ENCODE peak calls at places on chromosome 3, in ten cellular contexts. One of them, this sample, is unnamed. For H3K9me3 and H3K4me1, the result is how much of the 10 kb centered on the place peaks cover.

GRCh38 chr3:127699946-127700300 is 27.2 kb downstream of the ABTB1 start:
- DNase-seq in cardiac muscle cell: no peak
- DNase-seq in RWPE2: no peak
- DNase-seq in heart left ventricle: no peak
- DNase-seq in tibial artery: no peak
- DNase-seq in prostate gland: no peak
- DNase-seq in lower lobe of right lung: no peak
- DNase-seq in IMR-90: no peak
- DNase-seq in psoas muscle: no peak
- DNase-seq in naive thymus-derived CD4-positive, alpha-beta T cell: no peak
- DNase-seq in this sample: no peak

GRCh38 chr3:36677331-36678007 is 86.9 kb downstream of the DCLK3 start:
- DNase-seq in heart left ventricle: no peak
- DNase-seq in lower lobe of right lung: no peak
- DNase-seq in prostate gland: no peak
- DNase-seq in psoas muscle: no peak
- DNase-seq in naive thymus-derived CD4-positive, alpha-beta T cell: no peak
- DNase-seq in cardiac muscle cell: no peak
- DNase-seq in RWPE2: no peak
- DNase-seq in tibial artery: no peak
- DNase-seq in IMR-90: peak
- DNase-seq in this sample: no peak

GRCh38 chr3:48695113-48695753 is 9.5 kb upstream of the NCKIPSD start:
- DNase-seq in cardiac muscle cell: no peak
- DNase-seq in prostate gland: peak
- DNase-seq in IMR-90: peak
- DNase-seq in RWPE2: no peak
- DNase-seq in naive thymus-derived CD4-positive, alpha-beta T cell: no peak
- DNase-seq in tibial artery: peak
- DNase-seq in psoas muscle: peak
- DNase-seq in heart left ventricle: peak
- DNase-seq in lower lobe of right lung: no peak
- DNase-seq in this sample: peak

GRCh38 chr3:78791745-78792144 is 976.1 kb downstream of the ROBO1 start:
- DNase-seq in psoas muscle: no peak
- DNase-seq in naive thymus-derived CD4-positive, alpha-beta T cell: no peak
- DNase-seq in heart left ventricle: no peak
- DNase-seq in RWPE2: no peak
- DNase-seq in lower lobe of right lung: no peak
- DNase-seq in tibial artery: no peak
- DNase-seq in prostate gland: no peak
- DNase-seq in cardiac muscle cell: no peak
- DNase-seq in IMR-90: no peak
- DNase-seq in this sample: no peak

GRCh38 chr3:177931346-177931745 is 604.9 kb upstream of the KCNMB2 start:
- DNase-seq in cardiac muscle cell: no peak
- DNase-seq in RWPE2: no peak
- DNase-seq in naive thymus-derived CD4-positive, alpha-beta T cell: no peak
- DNase-seq in heart left ventricle: no peak
- DNase-seq in lower lobe of right lung: no peak
- DNase-seq in psoas muscle: no peak
- DNase-seq in IMR-90: no peak
- DNase-seq in prostate gland: no peak
- DNase-seq in tibial artery: no peak
- DNase-seq in this sample: no peak

GRCh38 chr3:39961404-39961693 is 151.9 kb downstream of the MYRIP start:
- DNase-seq in prostate gland: no peak
- DNase-seq in heart left ventricle: no peak
- DNase-seq in psoas muscle: no peak
- DNase-seq in tibial artery: no peak
- DNase-seq in IMR-90: no peak
- DNase-seq in lower lobe of right lung: no peak
- DNase-seq in RWPE2: no peak
- DNase-seq in cardiac muscle cell: no peak
- DNase-seq in naive thymus-derived CD4-positive, alpha-beta T cell: no peak
- DNase-seq in this sample: no peak

GRCh38 chr3:25479727-25480010 is 51.6 kb downstream of the RARB start:
- DNase-seq in IMR-90: no peak
- DNase-seq in prostate gland: no peak
- DNase-seq in RWPE2: no peak
- DNase-seq in psoas muscle: no peak
- DNase-seq in lower lobe of right lung: no peak
- DNase-seq in naive thymus-derived CD4-positive, alpha-beta T cell: no peak
- DNase-seq in cardiac muscle cell: no peak
- DNase-seq in tibial artery: no peak
- DNase-seq in heart left ventricle: no peak
- DNase-seq in this sample: no peak

GRCh38 chr3:189830401-189830800 is 199.2 kb downstream of the TP63 start:
- DNase-seq in cardiac muscle cell: no peak
- DNase-seq in IMR-90: no peak
- DNase-seq in lower lobe of right lung: no peak
- DNase-seq in heart left ventricle: no peak
- DNase-seq in tibial artery: no peak
- DNase-seq in naive thymus-derived CD4-positive, alpha-beta T cell: no peak
- DNase-seq in prostate gland: no peak
- DNase-seq in psoas muscle: no peak
- DNase-seq in RWPE2: no peak
- DNase-seq in this sample: no peak

GRCh38 chr3:2098398-2099027 is at the start of gene CNTN4:
- DNase-seq in tibial artery: peak
- DNase-seq in psoas muscle: peak
- DNase-seq in prostate gland: peak
- DNase-seq in IMR-90: no peak
- DNase-seq in lower lobe of right lung: peak
- DNase-seq in cardiac muscle cell: peak
- DNase-seq in heart left ventricle: peak
- DNase-seq in naive thymus-derived CD4-positive, alpha-beta T cell: no peak
- DNase-seq in RWPE2: no peak
- DNase-seq in this sample: no peak

GRCh38 chr3:127440384-127440783 is 150.1 kb downstream of the TPRA1 start:
- DNase-seq in naive thymus-derived CD4-positive, alpha-beta T cell: no peak
- DNase-seq in cardiac muscle cell: no peak
- DNase-seq in psoas muscle: no peak
- DNase-seq in lower lobe of right lung: no peak
- DNase-seq in prostate gland: no peak
- DNase-seq in RWPE2: peak
- DNase-seq in tibial artery: no peak
- DNase-seq in heart left ventricle: no peak
- DNase-seq in IMR-90: no peak
- DNase-seq in this sample: no peak

GRCh38 chr3:128568602-128569490 is 75.8 kb upstream of the GATA2 start:
- DNase-seq in psoas muscle: no peak
- DNase-seq in heart left ventricle: no peak
- DNase-seq in RWPE2: no peak
- DNase-seq in prostate gland: no peak
- DNase-seq in lower lobe of right lung: no peak
- DNase-seq in naive thymus-derived CD4-positive, alpha-beta T cell: no peak
- DNase-seq in tibial artery: peak
- DNase-seq in cardiac muscle cell: no peak
- DNase-seq in IMR-90: no peak
- DNase-seq in this sample: no peak

DNA sequence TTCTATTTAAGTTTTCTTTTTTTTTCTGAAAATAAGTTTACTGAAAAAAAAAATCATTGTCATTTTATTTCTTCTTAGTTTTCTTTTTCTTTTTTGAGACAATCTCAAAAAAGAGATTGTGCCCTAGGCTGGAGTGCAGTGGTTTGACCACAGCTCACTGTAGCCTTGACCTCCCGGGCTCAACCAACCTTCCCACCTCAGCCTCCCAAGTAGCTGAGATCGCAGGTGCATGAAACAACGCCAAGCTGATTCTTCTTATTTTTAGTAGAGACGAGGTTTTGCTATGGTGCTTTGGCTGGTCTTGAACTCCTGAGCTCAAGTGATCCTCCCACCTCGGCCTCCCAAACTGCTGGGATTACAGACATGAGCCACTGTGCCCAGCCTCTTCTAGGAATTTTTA is 65.7 kb upstream of the OSTN start:
- DNase-seq in prostate gland: no peak
- DNase-seq in psoas muscle: no peak
- DNase-seq in naive thymus-derived CD4-positive, alpha-beta T cell: no peak
- DNase-seq in lower lobe of right lung: no peak
- DNase-seq in IMR-90: no peak
- DNase-seq in RWPE2: no peak
- DNase-seq in tibial artery: no peak
- DNase-seq in heart left ventricle: no peak
- DNase-seq in cardiac muscle cell: no peak
- DNase-seq in this sample: no peak
- H3K9me3 ChIP-seq in prostate gland: under half
- H3K9me3 ChIP-seq in psoas muscle: under half
- H3K9me3 ChIP-seq in naive thymus-derived CD4-positive, alpha-beta T cell: under half
- H3K9me3 ChIP-seq in lower lobe of right lung: under half
- H3K9me3 ChIP-seq in IMR-90: under half
- H3K9me3 ChIP-seq in RWPE2: under half
- H3K9me3 ChIP-seq in tibial artery: under half
- H3K9me3 ChIP-seq in heart left ventricle: under half
- H3K9me3 ChIP-seq in cardiac muscle cell: under half
- H3K9me3 ChIP-seq in this sample: under half

GRCh38 chr3:4839278-4839677 is 140.0 kb upstream of the BHLHE40 start:
- DNase-seq in IMR-90: no peak
- DNase-seq in naive thymus-derived CD4-positive, alpha-beta T cell: no peak
- DNase-seq in tibial artery: no peak
- DNase-seq in prostate gland: no peak
- DNase-seq in lower lobe of right lung: no peak
- DNase-seq in psoas muscle: no peak
- DNase-seq in heart left ventricle: no peak
- DNase-seq in cardiac muscle cell: no peak
- DNase-seq in RWPE2: no peak
- DNase-seq in this sample: no peak
- H3K4me1 ChIP-seq in IMR-90: under half
- H3K4me1 ChIP-seq in naive thymus-derived CD4-positive, alpha-beta T cell: under half
- H3K4me1 ChIP-seq in tibial artery: under half
- H3K4me1 ChIP-seq in prostate gland: under half
- H3K4me1 ChIP-seq in lower lobe of right lung: under half
- H3K4me1 ChIP-seq in psoas muscle: under half
- H3K4me1 ChIP-seq in heart left ventricle: under half
- H3K4me1 ChIP-seq in cardiac muscle cell: under half
- H3K4me1 ChIP-seq in RWPE2: under half
- H3K4me1 ChIP-seq in this sample: under half

GRCh38 chr3:166447513-166447912 is 610.3 kb upstream of the BCHE start:
- DNase-seq in cardiac muscle cell: no peak
- DNase-seq in psoas muscle: no peak
- DNase-seq in IMR-90: no peak
- DNase-seq in lower lobe of right lung: no peak
- DNase-seq in naive thymus-derived CD4-positive, alpha-beta T cell: no peak
- DNase-seq in heart left ventricle: no peak
- DNase-seq in prostate gland: no peak
- DNase-seq in RWPE2: no peak
- DNase-seq in tibial artery: no peak
- DNase-seq in this sample: no peak

GRCh38 chr3:166446986-166447385 is 609.8 kb upstream of the BCHE start:
- DNase-seq in RWPE2: no peak
- DNase-seq in IMR-90: peak
- DNase-seq in prostate gland: no peak
- DNase-seq in naive thymus-derived CD4-positive, alpha-beta T cell: no peak
- DNase-seq in heart left ventricle: no peak
- DNase-seq in psoas muscle: no peak
- DNase-seq in cardiac muscle cell: no peak
- DNase-seq in lower lobe of right lung: no peak
- DNase-seq in tibial artery: no peak
- DNase-seq in this sample: no peak

GRCh38 chr3:166444756-166445155 is 607.5 kb upstream of the BCHE start:
- DNase-seq in heart left ventricle: no peak
- DNase-seq in prostate gland: peak
- DNase-seq in lower lobe of right lung: no peak
- DNase-seq in psoas muscle: no peak
- DNase-seq in IMR-90: peak
- DNase-seq in naive thymus-derived CD4-positive, alpha-beta T cell: no peak
- DNase-seq in cardiac muscle cell: no peak
- DNase-seq in RWPE2: peak
- DNase-seq in tibial artery: no peak
- DNase-seq in this sample: peak

GRCh38 chr3:166445865-166446264 is 608.6 kb upstream of the BCHE start:
- DNase-seq in tibial artery: no peak
- DNase-seq in prostate gland: no peak
- DNase-seq in psoas muscle: no peak
- DNase-seq in IMR-90: peak
- DNase-seq in heart left ventricle: no peak
- DNase-seq in RWPE2: no peak
- DNase-seq in lower lobe of right lung: no peak
- DNase-seq in cardiac muscle cell: no peak
- DNase-seq in naive thymus-derived CD4-positive, alpha-beta T cell: no peak
- DNase-seq in this sample: no peak

GRCh38 chr3:166446291-166446690 is 609.1 kb upstream of the BCHE start:
- DNase-seq in cardiac muscle cell: no peak
- DNase-seq in lower lobe of right lung: no peak
- DNase-seq in psoas muscle: no peak
- DNase-seq in tibial artery: no peak
- DNase-seq in RWPE2: peak
- DNase-seq in heart left ventricle: no peak
- DNase-seq in prostate gland: no peak
- DNase-seq in naive thymus-derived CD4-positive, alpha-beta T cell: no peak
- DNase-seq in IMR-90: peak
- DNase-seq in this sample: no peak
- H3K4me3 ChIP-seq in cardiac muscle cell: no peak
- H3K4me3 ChIP-seq in lower lobe of right lung: no peak
- H3K4me3 ChIP-seq in psoas muscle: no peak
- H3K4me3 ChIP-seq in tibial artery: no peak
- H3K4me3 ChIP-seq in RWPE2: no peak
- H3K4me3 ChIP-seq in heart left ventricle: no peak
- H3K4me3 ChIP-seq in prostate gland: no peak
- H3K4me3 ChIP-seq in naive thymus-derived CD4-positive, alpha-beta T cell: no peak
- H3K4me3 ChIP-seq in IMR-90: no peak
- H3K4me3 ChIP-seq in this sample: no peak

GRCh38 chr3:44984335-44984734 is 8.3 kb downstream of the EXOSC7 start:
- DNase-seq in psoas muscle: no peak
- DNase-seq in prostate gland: no peak
- DNase-seq in tibial artery: no peak
- DNase-seq in cardiac muscle cell: no peak
- DNase-seq in IMR-90: no peak
- DNase-seq in lower lobe of right lung: no peak
- DNase-seq in RWPE2: no peak
- DNase-seq in naive thymus-derived CD4-positive, alpha-beta T cell: no peak
- DNase-seq in heart left ventricle: no peak
- DNase-seq in this sample: no peak

GRCh38 chr3:44981751-44982150 is 5.7 kb downstream of the EXOSC7 start:
- DNase-seq in lower lobe of right lung: no peak
- DNase-seq in psoas muscle: no peak
- DNase-seq in tibial artery: no peak
- DNase-seq in RWPE2: no peak
- DNase-seq in IMR-90: no peak
- DNase-seq in heart left ventricle: no peak
- DNase-seq in cardiac muscle cell: no peak
- DNase-seq in naive thymus-derived CD4-positive, alpha-beta T cell: peak
- DNase-seq in prostate gland: no peak
- DNase-seq in this sample: no peak

GRCh38 chr3:44982817-44983216 is 6.8 kb downstream of the EXOSC7 start:
- DNase-seq in tibial artery: no peak
- DNase-seq in psoas muscle: no peak
- DNase-seq in cardiac muscle cell: no peak
- DNase-seq in IMR-90: no peak
- DNase-seq in prostate gland: no peak
- DNase-seq in heart left ventricle: no peak
- DNase-seq in lower lobe of right lung: no peak
- DNase-seq in naive thymus-derived CD4-positive, alpha-beta T cell: no peak
- DNase-seq in RWPE2: no peak
- DNase-seq in this sample: no peak

GRCh38 chr3:44981220-44981619 is 5.2 kb downstream of the EXOSC7 start:
- DNase-seq in prostate gland: no peak
- DNase-seq in heart left ventricle: no peak
- DNase-seq in IMR-90: peak
- DNase-seq in psoas muscle: no peak
- DNase-seq in naive thymus-derived CD4-positive, alpha-beta T cell: peak
- DNase-seq in tibial artery: no peak
- DNase-seq in RWPE2: no peak
- DNase-seq in cardiac muscle cell: no peak
- DNase-seq in lower lobe of right lung: no peak
- DNase-seq in this sample: no peak

GRCh38 chr3:44983413-44984040 is 7.5 kb downstream of the EXOSC7 start:
- DNase-seq in cardiac muscle cell: peak
- DNase-seq in prostate gland: peak
- DNase-seq in RWPE2: no peak
- DNase-seq in heart left ventricle: no peak
- DNase-seq in tibial artery: no peak
- DNase-seq in lower lobe of right lung: no peak
- DNase-seq in psoas muscle: no peak
- DNase-seq in IMR-90: no peak
- DNase-seq in naive thymus-derived CD4-positive, alpha-beta T cell: no peak
- DNase-seq in this sample: no peak
- H3K9me3 ChIP-seq in cardiac muscle cell: under half
- H3K9me3 ChIP-seq in prostate gland: under half
- H3K9me3 ChIP-seq in RWPE2: under half
- H3K9me3 ChIP-seq in heart left ventricle: under half
- H3K9me3 ChIP-seq in tibial artery: under half
- H3K9me3 ChIP-seq in lower lobe of right lung: under half
- H3K9me3 ChIP-seq in psoas muscle: under half
- H3K9me3 ChIP-seq in IMR-90: under half
- H3K9me3 ChIP-seq in naive thymus-derived CD4-positive, alpha-beta T cell: under half
- H3K9me3 ChIP-seq in this sample: under half

This sample was measured in suprapubic skin.